ENCODE peak calls at places on chromosomes 5 and 9, in four cellular contexts. One of them, this sample, is unnamed.

GRCh38 chr5:132961887-132962286 is 1.5 kb downstream of the AFF4 start:
- DNase-seq in upper lobe of right lung: no peak
- DNase-seq in Peyer's patch: no peak
- DNase-seq in left lung: no peak
- DNase-seq in this sample: no peak

GRCh38 chr9:12640021-12640587 is 53.1 kb upstream of the TYRP1 start:
- DNase-seq in upper lobe of right lung: no peak
- DNase-seq in Peyer's patch: no peak
- DNase-seq in left lung: no peak
- DNase-seq in this sample: no peak

GRCh38 chr9:78871452-78872331 is 574.8 kb downstream of the PSAT1 start:
- DNase-seq in upper lobe of right lung: no peak
- DNase-seq in Peyer's patch: no peak
- DNase-seq in left lung: no peak
- DNase-seq in this sample: no peak

GRCh38 chr5:140468188-140468587 is 66.6 kb downstream of the ANKHD1 start:
- DNase-seq in upper lobe of right lung: no peak
- DNase-seq in Peyer's patch: no peak
- DNase-seq in left lung: no peak
- DNase-seq in this sample: no peak

GRCh38 chr5:4640793-4641192 is 499.3 kb upstream of the ADAMTS16 start:
- DNase-seq in upper lobe of right lung: no peak
- DNase-seq in Peyer's patch: no peak
- DNase-seq in left lung: no peak
- DNase-seq in this sample: no peak

GRCh38 chr5:75434107-75434506 is 77.3 kb downstream of the CERT1 start:
- DNase-seq in upper lobe of right lung: no peak
- DNase-seq in Peyer's patch: no peak
- DNase-seq in left lung: no peak
- DNase-seq in this sample: no peak

GRCh38 chr9:26043431-26043830 is 365.2 kb upstream of the TUSC1 start:
- DNase-seq in upper lobe of right lung: no peak
- DNase-seq in Peyer's patch: no peak
- DNase-seq in left lung: no peak
- DNase-seq in this sample: no peak

GRCh38 chr5:170562166-170562565 is 58.3 kb downstream of the KCNIP1 start:
- DNase-seq in upper lobe of right lung: no peak
- DNase-seq in Peyer's patch: no peak
- DNase-seq in left lung: no peak
- DNase-seq in this sample: no peak

GRCh38 chr5:111308951-111309350 is 84.8 kb downstream of the CAMK4 start:
- DNase-seq in upper lobe of right lung: no peak
- DNase-seq in Peyer's patch: no peak
- DNase-seq in left lung: no peak
- DNase-seq in this sample: no peak

GRCh38 chr5:158414333-158414762 is 555.4 kb upstream of the CLINT1 start:
- DNase-seq in upper lobe of right lung: no peak
- DNase-seq in Peyer's patch: no peak
- DNase-seq in left lung: no peak
- DNase-seq in this sample: no peak

GRCh38 chr5:169300468-169301385 is at the start of gene SLIT3:
- DNase-seq in upper lobe of right lung: peak; percentile 69
- DNase-seq in Peyer's patch: no peak
- DNase-seq in left lung: peak; percentile 70
- DNase-seq in this sample: no peak

GRCh38 chr5:53480474-53481353 is at the start of gene FST:
- DNase-seq in upper lobe of right lung: peak; percentile 67
- DNase-seq in Peyer's patch: no peak
- DNase-seq in left lung: no peak
- DNase-seq in this sample: no peak

GRCh38 chr5:90037646-90038045 is 371.9 kb downstream of the CETN3 start:
- DNase-seq in upper lobe of right lung: no peak
- DNase-seq in Peyer's patch: no peak
- DNase-seq in left lung: no peak
- DNase-seq in this sample: no peak

GRCh38 chr5:150138551-150139265 is 16.9 kb downstream of the PDGFRB start:
- DNase-seq in upper lobe of right lung: no peak
- DNase-seq in Peyer's patch: no peak
- DNase-seq in left lung: peak; percentile 55
- DNase-seq in this sample: no peak

GRCh38 chr5:170297589-170298462 is at the start of gene LCP2:
- DNase-seq in upper lobe of right lung: no peak
- DNase-seq in Peyer's patch: peak; percentile 64
- DNase-seq in left lung: no peak
- DNase-seq in this sample: peak; percentile 45

GRCh38 chr5:160421625-160422258 is at the start of gene PTTG1:
- DNase-seq in upper lobe of right lung: peak; percentile 97
- DNase-seq in Peyer's patch: peak; percentile 97
- DNase-seq in left lung: peak; percentile 96
- DNase-seq in this sample: peak; percentile 87

GRCh38 chr5:119328753-119329602 is 26.8 kb upstream of the TNFAIP8 start:
- DNase-seq in upper lobe of right lung: no peak
- DNase-seq in Peyer's patch: no peak
- DNase-seq in left lung: no peak
- DNase-seq in this sample: peak; percentile 64

GRCh38 chr5:36691993-36692392 is 85.6 kb downstream of the SLC1A3 start:
- DNase-seq in upper lobe of right lung: no peak
- DNase-seq in Peyer's patch: no peak
- DNase-seq in left lung: no peak
- DNase-seq in this sample: no peak

GRCh38 chr5:178460598-178461425 is 129.4 kb downstream of the COL23A1 start:
- DNase-seq in upper lobe of right lung: peak; percentile 88
- DNase-seq in Peyer's patch: peak; percentile 55
- DNase-seq in left lung: peak; percentile 86
- DNase-seq in this sample: peak; percentile 14

GRCh38 chr5:56543431-56544385 is 271.6 kb upstream of the MAP3K1 start:
- DNase-seq in upper lobe of right lung: no peak
- DNase-seq in Peyer's patch: no peak
- DNase-seq in left lung: no peak
- DNase-seq in this sample: no peak

GRCh38 chr9:130128782-130129424 is 43.3 kb upstream of the NCS1 start:
- DNase-seq in upper lobe of right lung: peak; percentile 72
- DNase-seq in Peyer's patch: peak; percentile 77
- DNase-seq in left lung: peak; percentile 76
- DNase-seq in this sample: peak; percentile 22

GRCh38 chr5:32272746-32273145 is 40.0 kb downstream of the MTMR12 start:
- DNase-seq in upper lobe of right lung: no peak
- DNase-seq in Peyer's patch: no peak
- DNase-seq in left lung: no peak
- DNase-seq in this sample: no peak

GRCh38 chr5:74082504-74082903 is 456.5 kb downstream of the ARHGEF28 start:
- DNase-seq in upper lobe of right lung: no peak
- DNase-seq in Peyer's patch: no peak
- DNase-seq in left lung: no peak
- DNase-seq in this sample: no peak

GRCh38 chr5:112848116-112848811 is 12.8 kb upstream of the SRP19 start:
- DNase-seq in upper lobe of right lung: no peak
- DNase-seq in Peyer's patch: no peak
- DNase-seq in left lung: no peak
- DNase-seq in this sample: no peak

DNA sequence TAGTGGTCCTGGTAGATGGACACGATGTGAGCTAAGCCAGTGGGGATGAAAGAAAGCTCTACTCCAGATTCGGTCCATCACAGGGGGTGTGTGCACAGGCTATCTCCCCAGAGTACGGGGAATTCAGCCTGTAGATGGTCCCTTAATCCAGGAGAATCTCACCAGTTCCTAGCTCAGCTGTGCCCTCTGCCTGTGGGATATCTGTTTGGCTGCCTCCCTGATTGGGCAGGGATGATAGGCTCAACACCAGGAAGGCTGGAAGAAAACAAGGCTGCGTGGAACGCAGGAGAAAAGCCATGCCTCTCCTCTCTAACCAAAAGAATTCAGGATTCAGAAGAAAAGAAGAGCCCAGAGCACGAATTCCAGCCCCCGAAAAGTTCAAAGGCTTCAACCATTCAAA is 40.9 kb downstream of the VLDLR start:
- DNase-seq in upper lobe of right lung: no peak
- DNase-seq in Peyer's patch: no peak
- DNase-seq in left lung: no peak
- DNase-seq in this sample: no peak
- TF ChIP-seq CTCF in upper lobe of right lung: no peak
- TF ChIP-seq CTCF in Peyer's patch: no peak
- TF ChIP-seq CTCF in left lung: no peak
- TF ChIP-seq CTCF in this sample: no peak

GRCh38 chr5:39394946-39395345 is 29.8 kb downstream of the DAB2 start:
- DNase-seq in upper lobe of right lung: no peak
- DNase-seq in Peyer's patch: no peak
- DNase-seq in left lung: no peak
- DNase-seq in this sample: no peak
- H3K27ac ChIP-seq in upper lobe of right lung: peak overlapping the region; percentile 49
- H3K27ac ChIP-seq in Peyer's patch: peak overlapping the region; percentile 16
- H3K27ac ChIP-seq in left lung: peak overlapping the region; percentile 48
- H3K27ac ChIP-seq in this sample: no peak overlapping the region

GRCh38 chr9:92715488-92716231 is 45.7 kb upstream of the IPPK start:
- DNase-seq in upper lobe of right lung: no peak
- DNase-seq in Peyer's patch: no peak
- DNase-seq in left lung: no peak
- DNase-seq in this sample: no peak
- H3K9me3 ChIP-seq in upper lobe of right lung: no peaks in the 10 kb centered on the region
- H3K9me3 ChIP-seq in Peyer's patch: no peaks in the 10 kb centered on the region
- H3K9me3 ChIP-seq in left lung: no peaks in the 10 kb centered on the region
- H3K9me3 ChIP-seq in this sample: no peaks in the 10 kb centered on the region

GRCh38 chr9:80509358-80509757 is 937.6 kb downstream of the TLE4 start:
- DNase-seq in upper lobe of right lung: no peak
- DNase-seq in Peyer's patch: no peak
- DNase-seq in left lung: no peak
- DNase-seq in this sample: no peak
- TF ChIP-seq CTCF in upper lobe of right lung: no peak
- TF ChIP-seq CTCF in Peyer's patch: no peak
- TF ChIP-seq CTCF in left lung: no peak
- TF ChIP-seq CTCF in this sample: no peak

GRCh38 chr5:16550316-16550952 is 66.4 kb downstream of the RETREG1 start:
- DNase-seq in upper lobe of right lung: no peak
- DNase-seq in Peyer's patch: no peak
- DNase-seq in left lung: no peak
- DNase-seq in this sample: no peak

GRCh38 chr5:16547200-16547842 is 69.5 kb downstream of the RETREG1 start:
- DNase-seq in upper lobe of right lung: no peak
- DNase-seq in Peyer's patch: no peak
- DNase-seq in left lung: no peak
- DNase-seq in this sample: no peak

GRCh38 chr5:16548115-16548514 is 68.7 kb downstream of the RETREG1 start:
- DNase-seq in upper lobe of right lung: no peak
- DNase-seq in Peyer's patch: no peak
- DNase-seq in left lung: no peak
- DNase-seq in this sample: no peak

GRCh38 chr5:16549491-16550233 is 67.1 kb downstream of the RETREG1 start:
- DNase-seq in upper lobe of right lung: no peak
- DNase-seq in Peyer's patch: no peak
- DNase-seq in left lung: no peak
- DNase-seq in this sample: no peak

GRCh38 chr5:16548812-16549211 is 68.0 kb downstream of the RETREG1 start:
- DNase-seq in upper lobe of right lung: no peak
- DNase-seq in Peyer's patch: no peak
- DNase-seq in left lung: no peak
- DNase-seq in this sample: no peak
- H3K27ac ChIP-seq in upper lobe of right lung: no peak overlapping the region
- H3K27ac ChIP-seq in Peyer's patch: no peak overlapping the region
- H3K27ac ChIP-seq in left lung: no peak overlapping the region
- H3K27ac ChIP-seq in this sample: no peak overlapping the region

GRCh38 chr9:111407813-111408212 is 76.4 kb downstream of the ECPAS start:
- DNase-seq in upper lobe of right lung: no peak
- DNase-seq in Peyer's patch: no peak
- DNase-seq in left lung: no peak
- DNase-seq in this sample: no peak

GRCh38 chr9:111399772-111400563 is 69.9 kb upstream of the OR2K2 start:
- DNase-seq in upper lobe of right lung: no peak
- DNase-seq in Peyer's patch: no peak
- DNase-seq in left lung: no peak
- DNase-seq in this sample: no peak

GRCh38 chr9:111411266-111411665 is 72.9 kb downstream of the ECPAS start:
- DNase-seq in upper lobe of right lung: no peak
- DNase-seq in Peyer's patch: no peak
- DNase-seq in left lung: no peak
- DNase-seq in this sample: no peak

GRCh38 chr9:111400564-111400898 is 70.5 kb upstream of the OR2K2 start:
- DNase-seq in upper lobe of right lung: no peak
- DNase-seq in Peyer's patch: no peak
- DNase-seq in left lung: no peak
- DNase-seq in this sample: no peak

GRCh38 chr9:111405701-111406100 is 75.7 kb upstream of the OR2K2 start:
- DNase-seq in upper lobe of right lung: no peak
- DNase-seq in Peyer's patch: no peak
- DNase-seq in left lung: no peak
- DNase-seq in this sample: no peak
- H3K9me3 ChIP-seq in upper lobe of right lung: peaks cover 10% of the 10 kb centered on the region
- H3K9me3 ChIP-seq in Peyer's patch: peaks cover 1% of the 10 kb centered on the region
- H3K9me3 ChIP-seq in left lung: no peaks in the 10 kb centered on the region
- H3K9me3 ChIP-seq in this sample: peaks cover 20% of the 10 kb centered on the region

DNA sequence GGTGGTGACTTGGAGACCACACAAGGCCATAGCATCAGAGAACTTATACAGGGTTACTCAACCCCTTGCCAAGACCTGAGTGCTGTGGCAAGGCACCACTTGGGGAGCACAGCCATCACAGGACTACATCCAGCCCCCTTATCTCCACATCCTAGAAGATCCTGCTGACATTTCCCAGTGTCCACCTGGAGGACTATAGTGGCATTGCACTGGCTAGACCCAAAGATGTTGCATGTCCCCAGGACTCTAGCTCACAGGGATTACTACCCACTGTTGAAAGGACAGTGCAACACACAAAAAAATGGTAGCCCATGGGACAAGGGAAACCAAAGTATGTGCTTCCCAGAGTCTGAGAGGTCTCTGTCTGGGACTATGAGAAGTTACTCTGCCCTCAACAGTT is 411.1 kb upstream of the NUDT12 start:
- DNase-seq in upper lobe of right lung: no peak
- DNase-seq in Peyer's patch: no peak
- DNase-seq in left lung: no peak
- DNase-seq in this sample: no peak
- TF ChIP-seq CTCF in upper lobe of right lung: no peak
- TF ChIP-seq CTCF in Peyer's patch: no peak
- TF ChIP-seq CTCF in left lung: no peak
- TF ChIP-seq CTCF in this sample: no peak